ENCODE peak calls at places on chromosomes 16 and 17, in eight cellular contexts. O is GM23248, Z is GM23338, V is neural progenitor cell, J is OCI-LY7, A is SK-N-SH, U is hepatocyte, L is HCT116. I is an unnamed sample.

GRCh38 chr16:84292032-84292431 is 2.6 kb upstream of the WFDC1 start:
- DNase-seq in O (peak; percentile 55), Z (peak; percentile 34), V (no peak), J (no peak), A (no peak), U (no peak), L (no peak), I (no peak)

GRCh38 chr17:63358111-63358839 is 87.8 kb downstream of the CYB561 start:
- DNase-seq in O (peak; percentile 95), Z (no peak), V (no peak), J (no peak), A (peak; percentile 39), U (no peak), L (no peak), I (no peak)

GRCh38 chr17:70871180-70871818 is 702.0 kb downstream of the KCNJ2 start:
- DNase-seq in O (no peak), Z (no peak), V (no peak), J (no peak), A (no peak), U (no peak), L (no peak), I (no peak)

GRCh38 chr17:16450028-16450427 is 34.7 kb downstream of the TRPV2 start:
- DNase-seq in O (no peak), Z (no peak), V (no peak), J (no peak), A (no peak), U (no peak), L (no peak), I (no peak)

GRCh38 chr17:49809056-49809455 is 20.6 kb downstream of the KAT7 start:
- DNase-seq in O (no peak), Z (no peak), V (no peak), J (no peak), A (no peak), U (no peak), L (no peak), I (peak; percentile 31)

GRCh38 chr16:69166221-69166833 is 20.6 kb upstream of the SNTB2 start:
- DNase-seq in O (peak; percentile 86), Z (no peak), V (no peak), J (no peak), A (no peak), U (no peak), L (no peak), I (peak; percentile 76)

GRCh38 chr17:49498037-49498615 is 3.0 kb downstream of the NGFR start:
- DNase-seq in O (no peak), Z (peak; percentile 82), V (peak; percentile 68), J (no peak), A (peak; percentile 60), U (no peak), L (no peak), I (peak; percentile 15)

GRCh38 chr16:75262104-75262799 is 10.8 kb upstream of the BCAR1 start:
- DNase-seq in O (no peak), Z (no peak), V (no peak), J (no peak), A (peak; percentile 69), U (peak; percentile 76), L (no peak), I (no peak)

GRCh38 chr17:60599220-60599619 is 773 bp upstream of the PPM1D start:
- DNase-seq in O (no peak), Z (no peak), V (no peak), J (no peak), A (peak; percentile 39), U (no peak), L (peak; percentile 6), I (no peak)

GRCh38 chr17:82017612-82018151 is 5.0 kb downstream of the CENPX start:
- DNase-seq in O (no peak), Z (no peak), V (no peak), J (no peak), A (no peak), U (no peak), L (no peak), I (no peak)

GRCh38 chr17:68101075-68101991 is 65.8 kb downstream of the KPNA2 start:
- DNase-seq in O (peak; percentile 86), Z (peak; percentile 96), V (peak; percentile 88), J (peak; percentile 75), A (peak; percentile 99), U (peak; percentile 96), L (peak; percentile 92), I (peak; percentile 95)

GRCh38 chr17:3647769-3648540 is 11.4 kb downstream of the CTNS start:
- DNase-seq in O (peak; percentile 76), Z (peak; percentile 74), V (peak; percentile 76), J (peak; percentile 78), A (peak; percentile 71), U (peak; percentile 81), L (peak; percentile 7), I (peak; percentile 58)

GRCh38 chr16:57723170-57723569 is 12.4 kb upstream of the KATNB1 start:
- DNase-seq in O (peak; percentile 22), Z (peak; percentile 76), V (peak; percentile 44), J (no peak), A (no peak), U (no peak), L (no peak), I (no peak)

GRCh38 chr17:76385892-76386786 is 1.7 kb downstream of the SPHK1 start:
- DNase-seq in O (peak; percentile 92), Z (peak; percentile 93), V (peak; percentile 84), J (peak; percentile 89), A (peak; percentile 96), U (peak; percentile 82), L (peak; percentile 68), I (peak; percentile 88)

GRCh38 chr17:56313201-56313600 is 159.9 kb downstream of the ANKFN1 start:
- DNase-seq in O (no peak), Z (no peak), V (no peak), J (no peak), A (no peak), U (no peak), L (no peak), I (no peak)

GRCh38 chr16:54178491-54178976 is 108.1 kb downstream of the IRX3 start:
- DNase-seq in O (no peak), Z (no peak), V (peak; percentile 29), J (no peak), A (peak; percentile 82), U (peak; percentile 57), L (no peak), I (no peak)

GRCh38 chr17:81489012-81489968 is 23.3 kb downstream of the ACTG1 start:
- DNase-seq in O (no peak), Z (peak; percentile 68), V (peak; percentile 71), J (no peak), A (no peak), U (peak; percentile 41), L (no peak), I (no peak)

GRCh38 chr17:48754500-48755261 is 26.1 kb upstream of the HOXB13 start:
- DNase-seq in O (no peak), Z (peak; percentile 83), V (peak; percentile 77), J (no peak), A (no peak), U (no peak), L (no peak), I (no peak)

GRCh38 chr16:30023586-30023985 is 588 bp downstream of the C16orf92 start:
- DNase-seq in O (no peak), Z (no peak), V (no peak), J (no peak), A (no peak), U (no peak), L (no peak), I (no peak)

GRCh38 chr16:30026449-30026848 is 3.5 kb downstream of the C16orf92 start:
- DNase-seq in O (no peak), Z (no peak), V (no peak), J (no peak), A (no peak), U (no peak), L (no peak), I (no peak)

GRCh38 chr16:30024451-30024850 is 1.5 kb downstream of the C16orf92 start:
- DNase-seq in O (no peak), Z (no peak), V (no peak), J (no peak), A (no peak), U (no peak), L (no peak), I (no peak)

GRCh38 chr16:30025574-30025973 is 2.6 kb downstream of the C16orf92 start:
- DNase-seq in O (no peak), Z (no peak), V (no peak), J (no peak), A (no peak), U (no peak), L (no peak), I (no peak)

GRCh38 chr16:30025156-30025555 is 2.2 kb downstream of the C16orf92 start:
- DNase-seq in O (no peak), Z (no peak), V (no peak), J (no peak), A (no peak), U (no peak), L (no peak), I (no peak)
- H3K4me2 ChIP-seq in O (no peak overlapping the region), Z (no peak overlapping the region), V (no peak overlapping the region), J (no peak overlapping the region), A (no peak overlapping the region), U (no peak overlapping the region), L (no peak overlapping the region), I (no peak overlapping the region)

GRCh38 chr16:48435906-48436305 is 50.7 kb upstream of the SIAH1 start:
- DNase-seq in O (no peak), Z (no peak), V (no peak), J (no peak), A (no peak), U (no peak), L (no peak), I (no peak)
- TF ChIP-seq EZH2phosphoT487 in O (no peak), Z (no peak), V (no peak), J (no peak), A (no peak), U (no peak), L (no peak), I (no peak)

GRCh38 chr17:21194210-21194609 is 19.8 kb downstream of the TMEM11 start:
- DNase-seq in O (peak; percentile 30), Z (no peak), V (no peak), J (no peak), A (peak; percentile 39), U (no peak), L (no peak), I (no peak)
- H3K4me2 ChIP-seq in O (no peak overlapping the region), Z (no peak overlapping the region), V (no peak overlapping the region), J (no peak overlapping the region), A (no peak overlapping the region), U (no peak overlapping the region), L (no peak overlapping the region), I (no peak overlapping the region)

GRCh38 chr17:69240201-69240600 is 11.6 kb upstream of the ABCA10 start:
- DNase-seq in O (no peak), Z (no peak), V (no peak), J (no peak), A (no peak), U (no peak), L (no peak), I (no peak)

GRCh38 chr17:69235338-69236058 is 6.9 kb upstream of the ABCA10 start:
- DNase-seq in O (peak; percentile 83), Z (peak; percentile 96), V (peak; percentile 93), J (peak; percentile 94), A (peak; percentile 61), U (peak; percentile 92), L (peak; percentile 89), I (peak; percentile 97)

GRCh38 chr17:69236946-69237345 is 8.3 kb upstream of the ABCA10 start:
- DNase-seq in O (no peak), Z (no peak), V (no peak), J (no peak), A (no peak), U (no peak), L (no peak), I (no peak)

GRCh38 chr17:69236464-69236863 is 7.8 kb upstream of the ABCA10 start:
- DNase-seq in O (no peak), Z (no peak), V (no peak), J (no peak), A (no peak), U (no peak), L (no peak), I (no peak)

GRCh38 chr17:69239611-69240010 is 11.0 kb upstream of the ABCA10 start:
- DNase-seq in O (no peak), Z (no peak), V (no peak), J (no peak), A (no peak), U (no peak), L (no peak), I (no peak)
- TF ChIP-seq EZH2phosphoT487 in O (no peak), Z (no peak), V (no peak), J (no peak), A (no peak), U (no peak), L (no peak), I (no peak)